ENCODE peak calls at places on chromosomes 13 and 19, in eight cellular contexts. F, H, Q, J, V, S, P and I are unnamed samples.

GRCh38 chr19:5340637-5341447 is at the start of gene PTPRS:
- DNase-seq in F (peak), H (peak), Q (peak), J (peak), V (peak), S (peak), P (peak), I (peak)

GRCh38 chr13:47459512-47459911 is 541.6 kb downstream of the SUCLA2 start:
- DNase-seq in F (no peak), H (no peak), Q (no peak), J (no peak), V (no peak), S (no peak), P (no peak), I (no peak)

GRCh38 chr13:22828081-22828480 is 352.7 kb upstream of the SGCG start:
- DNase-seq in F (no peak), H (no peak), Q (no peak), J (no peak), V (no peak), S (no peak), P (no peak), I (no peak)

GRCh38 chr13:72891423-72891822 is 109.5 kb downstream of the PIBF1 start:
- DNase-seq in F (no peak), H (no peak), Q (no peak), J (no peak), V (no peak), S (no peak), P (no peak), I (no peak)

GRCh38 chr13:114064516-114065140 is 67.8 kb downstream of the RASA3 start:
- DNase-seq in F (peak), H (no peak), Q (no peak), J (peak), V (peak), S (no peak), P (no peak), I (no peak)

GRCh38 chr13:98509271-98510155 is 67.4 kb downstream of the STK24 start:
- DNase-seq in F (no peak), H (no peak), Q (no peak), J (no peak), V (no peak), S (no peak), P (no peak), I (peak)

GRCh38 chr13:35393886-35394285 is 82.6 kb downstream of the MAB21L1 start:
- DNase-seq in F (no peak), H (no peak), Q (no peak), J (no peak), V (no peak), S (no peak), P (no peak), I (no peak)

GRCh38 chr13:80084086-80084676 is 256.7 kb downstream of the SPRY2 start:
- DNase-seq in F (no peak), H (no peak), Q (no peak), J (no peak), V (peak), S (no peak), P (peak), I (no peak)

GRCh38 chr13:74226791-74227475 is 92.7 kb upstream of the KLF12 start:
- DNase-seq in F (no peak), H (no peak), Q (no peak), J (no peak), V (no peak), S (no peak), P (no peak), I (no peak)